ENCODE peak calls at places on chromosome 3, in eight cellular contexts. One of them, this sample, is unnamed.
A peak's percentile ranks its signal among the peaks of the same experiment; 100 is the strongest.

GRCh38 chr3:84960994-84961393 is 2.2 kb downstream of the CADM2 start:
- DNase-seq in sigmoid colon: no peak
- DNase-seq in A549: no peak
- DNase-seq in transverse colon: no peak
- DNase-seq in stomach: no peak
- DNase-seq in upper lobe of left lung: no peak
- DNase-seq in K562: no peak
- DNase-seq in ovary: no peak
- DNase-seq in this sample: no peak

GRCh38 chr3:69144631-69145244 is 22.3 kb upstream of the LMOD3 start:
- DNase-seq in sigmoid colon: no peak
- DNase-seq in A549: no peak
- DNase-seq in transverse colon: no peak
- DNase-seq in stomach: no peak
- DNase-seq in upper lobe of left lung: no peak
- DNase-seq in K562: no peak
- DNase-seq in ovary: no peak
- DNase-seq in this sample: no peak

GRCh38 chr3:9695322-9695721 is 8.3 kb upstream of the CPNE9 start:
- DNase-seq in sigmoid colon: no peak
- DNase-seq in A549: no peak
- DNase-seq in transverse colon: no peak
- DNase-seq in stomach: no peak
- DNase-seq in upper lobe of left lung: no peak
- DNase-seq in K562: no peak
- DNase-seq in ovary: no peak
- DNase-seq in this sample: no peak

GRCh38 chr3:9704343-9705322 is 1.0 kb downstream of the CPNE9 start:
- DNase-seq in sigmoid colon: no peak
- DNase-seq in A549: peak; percentile 53
- DNase-seq in transverse colon: peak; percentile 26
- DNase-seq in stomach: peak; percentile 28
- DNase-seq in upper lobe of left lung: peak; percentile 84
- DNase-seq in K562: peak; percentile 70
- DNase-seq in ovary: peak; percentile 52
- DNase-seq in this sample: no peak

GRCh38 chr3:195911946-195912270 is 3.6 kb upstream of the TNK2 start:
- DNase-seq in sigmoid colon: peak; percentile 42
- DNase-seq in A549: peak; percentile 33
- DNase-seq in transverse colon: no peak
- DNase-seq in stomach: no peak
- DNase-seq in upper lobe of left lung: no peak
- DNase-seq in K562: peak; percentile 56
- DNase-seq in ovary: no peak
- DNase-seq in this sample: no peak

GRCh38 chr3:97823503-97824004 is 1.7 kb downstream of the CRYBG3 start:
- DNase-seq in sigmoid colon: no peak
- DNase-seq in A549: no peak
- DNase-seq in transverse colon: no peak
- DNase-seq in stomach: no peak
- DNase-seq in upper lobe of left lung: no peak
- DNase-seq in K562: no peak
- DNase-seq in ovary: no peak
- DNase-seq in this sample: no peak

GRCh38 chr3:184156522-184156955 is 1.4 kb downstream of the DVL3 start:
- DNase-seq in sigmoid colon: peak; percentile 88
- DNase-seq in A549: no peak
- DNase-seq in transverse colon: peak; percentile 46
- DNase-seq in stomach: no peak
- DNase-seq in upper lobe of left lung: no peak
- DNase-seq in K562: peak; percentile 30
- DNase-seq in ovary: peak; percentile 86
- DNase-seq in this sample: no peak

GRCh38 chr3:53215816-53216215 is 40.0 kb downstream of the TKT start:
- DNase-seq in sigmoid colon: no peak
- DNase-seq in A549: no peak
- DNase-seq in transverse colon: no peak
- DNase-seq in stomach: no peak
- DNase-seq in upper lobe of left lung: no peak
- DNase-seq in K562: no peak
- DNase-seq in ovary: no peak
- DNase-seq in this sample: no peak

GRCh38 chr3:178255315-178255714 is 280.9 kb upstream of the KCNMB2 start:
- DNase-seq in sigmoid colon: no peak
- DNase-seq in A549: no peak
- DNase-seq in transverse colon: no peak
- DNase-seq in stomach: no peak
- DNase-seq in upper lobe of left lung: no peak
- DNase-seq in K562: no peak
- DNase-seq in ovary: no peak
- DNase-seq in this sample: no peak

GRCh38 chr3:153000325-153000724 is 161.7 kb upstream of the RAP2B start:
- DNase-seq in sigmoid colon: no peak
- DNase-seq in A549: no peak
- DNase-seq in transverse colon: no peak
- DNase-seq in stomach: no peak
- DNase-seq in upper lobe of left lung: no peak
- DNase-seq in K562: no peak
- DNase-seq in ovary: no peak
- DNase-seq in this sample: no peak

GRCh38 chr3:72560857-72561675 is 287.2 kb downstream of the SHQ1 start:
- DNase-seq in sigmoid colon: no peak
- DNase-seq in A549: no peak
- DNase-seq in transverse colon: no peak
- DNase-seq in stomach: no peak
- DNase-seq in upper lobe of left lung: no peak
- DNase-seq in K562: no peak
- DNase-seq in ovary: no peak
- DNase-seq in this sample: no peak

GRCh38 chr3:2765002-2765579 is 345.1 kb downstream of the IL5RA start:
- DNase-seq in sigmoid colon: no peak
- DNase-seq in A549: peak; percentile 22
- DNase-seq in transverse colon: no peak
- DNase-seq in stomach: no peak
- DNase-seq in upper lobe of left lung: no peak
- DNase-seq in K562: no peak
- DNase-seq in ovary: no peak
- DNase-seq in this sample: no peak

GRCh38 chr3:186035277-186035676 is 73.6 kb downstream of the ETV5 start:
- DNase-seq in sigmoid colon: no peak
- DNase-seq in A549: no peak
- DNase-seq in transverse colon: no peak
- DNase-seq in stomach: no peak
- DNase-seq in upper lobe of left lung: no peak
- DNase-seq in K562: peak; percentile 48
- DNase-seq in ovary: no peak
- DNase-seq in this sample: no peak

GRCh38 chr3:45741742-45742141 is 52.5 kb downstream of the SACM1L start:
- DNase-seq in sigmoid colon: no peak
- DNase-seq in A549: no peak
- DNase-seq in transverse colon: no peak
- DNase-seq in stomach: no peak
- DNase-seq in upper lobe of left lung: no peak
- DNase-seq in K562: no peak
- DNase-seq in ovary: no peak
- DNase-seq in this sample: no peak

GRCh38 chr3:45741247-45741646 is 52.1 kb downstream of the SACM1L start:
- DNase-seq in sigmoid colon: no peak
- DNase-seq in A549: no peak
- DNase-seq in transverse colon: no peak
- DNase-seq in stomach: no peak
- DNase-seq in upper lobe of left lung: no peak
- DNase-seq in K562: no peak
- DNase-seq in ovary: no peak
- DNase-seq in this sample: no peak

GRCh38 chr3:45746182-45746973 is 50.0 kb downstream of the SLC6A20 start:
- DNase-seq in sigmoid colon: no peak
- DNase-seq in A549: no peak
- DNase-seq in transverse colon: no peak
- DNase-seq in stomach: no peak
- DNase-seq in upper lobe of left lung: peak; percentile 72
- DNase-seq in K562: no peak
- DNase-seq in ovary: no peak
- DNase-seq in this sample: no peak

GRCh38 chr3:45739944-45740343 is 50.7 kb downstream of the SACM1L start:
- DNase-seq in sigmoid colon: no peak
- DNase-seq in A549: no peak
- DNase-seq in transverse colon: no peak
- DNase-seq in stomach: no peak
- DNase-seq in upper lobe of left lung: no peak
- DNase-seq in K562: no peak
- DNase-seq in ovary: no peak
- DNase-seq in this sample: no peak

DNA sequence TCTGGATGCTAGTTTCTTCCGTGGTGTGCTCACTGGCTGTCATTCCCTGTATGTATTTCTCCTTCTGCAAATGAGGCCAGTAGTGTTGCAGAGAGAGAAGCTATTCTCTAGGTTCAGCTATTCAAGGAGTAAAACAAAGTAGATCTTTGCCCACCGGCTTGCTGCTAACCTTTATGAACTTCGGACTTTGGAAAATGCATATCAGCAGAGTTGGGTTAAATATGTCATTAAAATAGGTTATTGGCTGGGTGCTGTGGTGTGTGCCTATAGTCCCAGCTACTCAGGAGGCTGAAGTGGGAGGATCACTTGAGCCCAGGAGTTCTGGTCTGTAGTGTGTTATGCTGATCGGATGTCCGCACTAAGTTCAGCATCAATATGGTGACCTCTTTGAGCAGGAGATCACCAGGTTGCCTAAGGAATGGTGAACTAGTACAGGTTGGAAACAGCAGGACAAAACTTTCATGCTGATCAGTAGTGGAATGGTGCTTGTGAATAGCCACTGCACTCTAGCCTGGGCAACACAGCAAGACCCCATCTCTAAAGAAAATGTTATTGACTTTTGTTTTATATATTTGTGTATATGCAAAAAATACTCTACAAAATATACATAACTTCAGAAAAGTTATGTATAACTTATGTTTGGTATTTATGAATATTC is 53.4 kb downstream of the SACM1L start:
- DNase-seq in sigmoid colon: no peak
- DNase-seq in A549: no peak
- DNase-seq in transverse colon: no peak
- DNase-seq in stomach: no peak
- DNase-seq in upper lobe of left lung: no peak
- DNase-seq in K562: no peak
- DNase-seq in ovary: no peak
- DNase-seq in this sample: no peak
- TF ChIP-seq EP300 in sigmoid colon: no peak
- TF ChIP-seq EP300 in A549: no peak
- TF ChIP-seq EP300 in transverse colon: no peak
- TF ChIP-seq EP300 in stomach: no peak
- TF ChIP-seq EP300 in upper lobe of left lung: no peak
- TF ChIP-seq EP300 in K562: no peak
- TF ChIP-seq EP300 in ovary: no peak
- TF ChIP-seq EP300 in this sample: no peak

GRCh38 chr3:136193273-136194043 is 2.7 kb downstream of the MSL2 start:
- DNase-seq in sigmoid colon: no peak
- DNase-seq in A549: no peak
- DNase-seq in transverse colon: no peak
- DNase-seq in stomach: no peak
- DNase-seq in upper lobe of left lung: no peak
- DNase-seq in K562: no peak
- DNase-seq in ovary: no peak
- DNase-seq in this sample: no peak
- H3K4me1 ChIP-seq in sigmoid colon: peaks cover 40% of the 10 kb centered on the region
- H3K4me1 ChIP-seq in A549: peaks cover 19% of the 10 kb centered on the region
- H3K4me1 ChIP-seq in transverse colon: peaks cover 58% of the 10 kb centered on the region
- H3K4me1 ChIP-seq in stomach: peaks cover 69% of the 10 kb centered on the region
- H3K4me1 ChIP-seq in upper lobe of left lung: peaks cover 34% of the 10 kb centered on the region
- H3K4me1 ChIP-seq in K562: peaks cover 20% of the 10 kb centered on the region
- H3K4me1 ChIP-seq in ovary: peaks cover 17% of the 10 kb centered on the region
- H3K4me1 ChIP-seq in this sample: peaks cover 69% of the 10 kb centered on the region

GRCh38 chr3:49910409-49911123 is 6.9 kb upstream of the MST1R start:
- DNase-seq in sigmoid colon: no peak
- DNase-seq in A549: no peak
- DNase-seq in transverse colon: no peak
- DNase-seq in stomach: no peak
- DNase-seq in upper lobe of left lung: peak; percentile 73
- DNase-seq in K562: no peak
- DNase-seq in ovary: no peak
- DNase-seq in this sample: no peak

GRCh38 chr3:49911611-49912010 is 7.9 kb upstream of the MST1R start:
- DNase-seq in sigmoid colon: no peak
- DNase-seq in A549: no peak
- DNase-seq in transverse colon: no peak
- DNase-seq in stomach: no peak
- DNase-seq in upper lobe of left lung: peak; percentile 64
- DNase-seq in K562: no peak
- DNase-seq in ovary: no peak
- DNase-seq in this sample: no peak

GRCh38 chr3:49914906-49915305 is 11.2 kb upstream of the MST1R start:
- DNase-seq in sigmoid colon: no peak
- DNase-seq in A549: no peak
- DNase-seq in transverse colon: no peak
- DNase-seq in stomach: no peak
- DNase-seq in upper lobe of left lung: no peak
- DNase-seq in K562: no peak
- DNase-seq in ovary: no peak
- DNase-seq in this sample: no peak

GRCh38 chr3:49911124-49911420 is 7.4 kb upstream of the MST1R start:
- DNase-seq in sigmoid colon: no peak
- DNase-seq in A549: no peak
- DNase-seq in transverse colon: no peak
- DNase-seq in stomach: no peak
- DNase-seq in upper lobe of left lung: no peak
- DNase-seq in K562: no peak
- DNase-seq in ovary: no peak
- DNase-seq in this sample: no peak

DNA sequence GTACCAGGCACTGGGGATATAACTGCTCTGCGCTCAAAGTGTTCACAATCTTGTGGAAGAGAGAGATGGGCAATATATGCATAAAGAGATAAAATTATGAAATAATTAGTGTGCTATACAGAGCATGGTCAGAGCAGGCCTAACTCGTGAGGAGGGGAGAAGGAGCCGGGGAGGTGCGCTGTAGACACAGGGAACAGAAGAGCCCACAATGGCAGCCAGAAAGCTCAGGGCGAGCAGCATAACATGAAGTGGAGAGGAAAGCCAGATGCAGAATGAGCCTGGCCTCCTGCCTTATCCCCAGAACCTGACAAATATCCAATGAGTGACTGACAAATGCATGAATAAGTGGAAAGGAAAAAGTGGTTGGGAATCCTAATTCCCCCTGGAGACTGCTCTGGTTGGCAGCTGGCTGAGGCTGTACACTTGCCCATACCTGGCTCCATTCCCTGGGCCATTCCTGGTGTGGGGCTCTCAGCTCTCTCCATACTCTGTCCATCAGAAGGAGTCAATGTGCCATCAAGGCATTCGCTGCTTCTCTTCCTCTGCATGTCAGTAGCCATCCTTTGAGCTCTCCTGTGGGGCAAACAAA is 9.2 kb upstream of the MST1R start:
- DNase-seq in sigmoid colon: no peak
- DNase-seq in A549: no peak
- DNase-seq in transverse colon: no peak
- DNase-seq in stomach: no peak
- DNase-seq in upper lobe of left lung: no peak
- DNase-seq in K562: no peak
- DNase-seq in ovary: no peak
- DNase-seq in this sample: no peak
- TF ChIP-seq EP300 in sigmoid colon: no peak
- TF ChIP-seq EP300 in A549: no peak
- TF ChIP-seq EP300 in transverse colon: no peak
- TF ChIP-seq EP300 in stomach: no peak
- TF ChIP-seq EP300 in upper lobe of left lung: no peak
- TF ChIP-seq EP300 in K562: no peak
- TF ChIP-seq EP300 in ovary: no peak
- TF ChIP-seq EP300 in this sample: no peak

GRCh38 chr3:136910697-136911096 is 47.1 kb upstream of the IL20RB start:
- DNase-seq in sigmoid colon: no peak
- DNase-seq in A549: no peak
- DNase-seq in transverse colon: no peak
- DNase-seq in stomach: no peak
- DNase-seq in upper lobe of left lung: no peak
- DNase-seq in K562: no peak
- DNase-seq in ovary: no peak
- DNase-seq in this sample: no peak
- H3K4me1 ChIP-seq in sigmoid colon: peaks cover 6% of the 10 kb centered on the region
- H3K4me1 ChIP-seq in A549: no peaks in the 10 kb centered on the region
- H3K4me1 ChIP-seq in transverse colon: peaks cover 9% of the 10 kb centered on the region
- H3K4me1 ChIP-seq in stomach: peaks cover 47% of the 10 kb centered on the region
- H3K4me1 ChIP-seq in upper lobe of left lung: peaks cover 11% of the 10 kb centered on the region
- H3K4me1 ChIP-seq in K562: peaks cover 11% of the 10 kb centered on the region
- H3K4me1 ChIP-seq in ovary: peaks cover 7% of the 10 kb centered on the region
- H3K4me1 ChIP-seq in this sample: peaks cover 36% of the 10 kb centered on the region